ENCODE peak calls at places on chromosome 17, in eight cellular contexts. One of them, this sample, is unnamed.

GRCh38 chr17:42698736-42699414 is 16.5 kb downstream of the CNTNAP1 start:
- DNase-seq in GM19239: no peak
- DNase-seq in stimulated activated CD8-positive, alpha-beta memory T cell treated with anti-CD3 and anti-CD28 coated beads, Interleukin-4, amount 100 ng/mL, for 4 hours: no peak
- DNase-seq in H54: peak; percentile 83
- DNase-seq in left ventricle myocardium inferior: peak; percentile 28
- DNase-seq in astrocyte of the spinal cord: peak; percentile 63
- DNase-seq in EH: peak; percentile 89
- DNase-seq in BE2C: peak; percentile 62
- DNase-seq in this sample: no peak

GRCh38 chr17:10270258-10270657 is 71.9 kb upstream of the GAS7 start:
- DNase-seq in GM19239: no peak
- DNase-seq in stimulated activated CD8-positive, alpha-beta memory T cell treated with anti-CD3 and anti-CD28 coated beads, Interleukin-4, amount 100 ng/mL, for 4 hours: no peak
- DNase-seq in H54: no peak
- DNase-seq in left ventricle myocardium inferior: no peak
- DNase-seq in astrocyte of the spinal cord: no peak
- DNase-seq in EH: no peak
- DNase-seq in BE2C: no peak
- DNase-seq in this sample: no peak

GRCh38 chr17:46995841-46996571 is 17.0 kb upstream of the RPRML start:
- DNase-seq in GM19239: no peak
- DNase-seq in stimulated activated CD8-positive, alpha-beta memory T cell treated with anti-CD3 and anti-CD28 coated beads, Interleukin-4, amount 100 ng/mL, for 4 hours: no peak
- DNase-seq in H54: peak; percentile 54
- DNase-seq in left ventricle myocardium inferior: no peak
- DNase-seq in astrocyte of the spinal cord: peak; percentile 9
- DNase-seq in EH: peak; percentile 61
- DNase-seq in BE2C: no peak
- DNase-seq in this sample: no peak

GRCh38 chr17:51351090-51351489 is 90.7 kb downstream of the UTP18 start:
- DNase-seq in GM19239: no peak
- DNase-seq in stimulated activated CD8-positive, alpha-beta memory T cell treated with anti-CD3 and anti-CD28 coated beads, Interleukin-4, amount 100 ng/mL, for 4 hours: no peak
- DNase-seq in H54: no peak
- DNase-seq in left ventricle myocardium inferior: no peak
- DNase-seq in astrocyte of the spinal cord: no peak
- DNase-seq in EH: no peak
- DNase-seq in BE2C: no peak
- DNase-seq in this sample: no peak

GRCh38 chr17:51347851-51348584 is 87.7 kb downstream of the UTP18 start:
- DNase-seq in GM19239: no peak
- DNase-seq in stimulated activated CD8-positive, alpha-beta memory T cell treated with anti-CD3 and anti-CD28 coated beads, Interleukin-4, amount 100 ng/mL, for 4 hours: no peak
- DNase-seq in H54: no peak
- DNase-seq in left ventricle myocardium inferior: no peak
- DNase-seq in astrocyte of the spinal cord: no peak
- DNase-seq in EH: no peak
- DNase-seq in BE2C: no peak
- DNase-seq in this sample: no peak

GRCh38 chr17:43667506-43668438 is 6.0 kb upstream of the MEOX1 start:
- DNase-seq in GM19239: no peak
- DNase-seq in stimulated activated CD8-positive, alpha-beta memory T cell treated with anti-CD3 and anti-CD28 coated beads, Interleukin-4, amount 100 ng/mL, for 4 hours: no peak
- DNase-seq in H54: no peak
- DNase-seq in left ventricle myocardium inferior: no peak
- DNase-seq in astrocyte of the spinal cord: peak; percentile 45
- DNase-seq in EH: peak; percentile 61
- DNase-seq in BE2C: no peak
- DNase-seq in this sample: no peak

GRCh38 chr17:73533127-73533526 is 111.1 kb downstream of the SDK2 start:
- DNase-seq in GM19239: no peak
- DNase-seq in stimulated activated CD8-positive, alpha-beta memory T cell treated with anti-CD3 and anti-CD28 coated beads, Interleukin-4, amount 100 ng/mL, for 4 hours: no peak
- DNase-seq in H54: no peak
- DNase-seq in left ventricle myocardium inferior: peak; percentile 89
- DNase-seq in astrocyte of the spinal cord: no peak
- DNase-seq in EH: no peak
- DNase-seq in BE2C: peak; percentile 34
- DNase-seq in this sample: no peak

GRCh38 chr17:51155416-51155815 is 2.1 kb downstream of the NME1 start:
- DNase-seq in GM19239: no peak
- DNase-seq in stimulated activated CD8-positive, alpha-beta memory T cell treated with anti-CD3 and anti-CD28 coated beads, Interleukin-4, amount 100 ng/mL, for 4 hours: no peak
- DNase-seq in H54: no peak
- DNase-seq in left ventricle myocardium inferior: no peak
- DNase-seq in astrocyte of the spinal cord: no peak
- DNase-seq in EH: no peak
- DNase-seq in BE2C: no peak
- DNase-seq in this sample: no peak

GRCh38 chr17:30556374-30557332 is 79.4 kb downstream of the GOSR1 start:
- DNase-seq in GM19239: no peak
- DNase-seq in stimulated activated CD8-positive, alpha-beta memory T cell treated with anti-CD3 and anti-CD28 coated beads, Interleukin-4, amount 100 ng/mL, for 4 hours: no peak
- DNase-seq in H54: no peak
- DNase-seq in left ventricle myocardium inferior: no peak
- DNase-seq in astrocyte of the spinal cord: no peak
- DNase-seq in EH: no peak
- DNase-seq in BE2C: no peak
- DNase-seq in this sample: no peak

GRCh38 chr17:66584927-66585326 is 250.0 kb upstream of the CACNG5 start:
- DNase-seq in GM19239: no peak
- DNase-seq in stimulated activated CD8-positive, alpha-beta memory T cell treated with anti-CD3 and anti-CD28 coated beads, Interleukin-4, amount 100 ng/mL, for 4 hours: no peak
- DNase-seq in H54: no peak
- DNase-seq in left ventricle myocardium inferior: no peak
- DNase-seq in astrocyte of the spinal cord: no peak
- DNase-seq in EH: no peak
- DNase-seq in BE2C: no peak
- DNase-seq in this sample: no peak

GRCh38 chr17:45907720-45908395 is 13.5 kb downstream of the MAPT start:
- DNase-seq in GM19239: no peak
- DNase-seq in stimulated activated CD8-positive, alpha-beta memory T cell treated with anti-CD3 and anti-CD28 coated beads, Interleukin-4, amount 100 ng/mL, for 4 hours: no peak
- DNase-seq in H54: no peak
- DNase-seq in left ventricle myocardium inferior: no peak
- DNase-seq in astrocyte of the spinal cord: no peak
- DNase-seq in EH: no peak
- DNase-seq in BE2C: peak; percentile 34
- DNase-seq in this sample: no peak

GRCh38 chr17:29526322-29526721 is 40.5 kb downstream of the ABHD15 start:
- DNase-seq in GM19239: no peak
- DNase-seq in stimulated activated CD8-positive, alpha-beta memory T cell treated with anti-CD3 and anti-CD28 coated beads, Interleukin-4, amount 100 ng/mL, for 4 hours: no peak
- DNase-seq in H54: no peak
- DNase-seq in left ventricle myocardium inferior: no peak
- DNase-seq in astrocyte of the spinal cord: no peak
- DNase-seq in EH: no peak
- DNase-seq in BE2C: no peak
- DNase-seq in this sample: no peak

GRCh38 chr17:71446635-71447034 is 674.2 kb upstream of the SOX9 start:
- DNase-seq in GM19239: no peak
- DNase-seq in stimulated activated CD8-positive, alpha-beta memory T cell treated with anti-CD3 and anti-CD28 coated beads, Interleukin-4, amount 100 ng/mL, for 4 hours: no peak
- DNase-seq in H54: no peak
- DNase-seq in left ventricle myocardium inferior: no peak
- DNase-seq in astrocyte of the spinal cord: no peak
- DNase-seq in EH: no peak
- DNase-seq in BE2C: no peak
- DNase-seq in this sample: no peak

GRCh38 chr17:16463341-16464000 is 28.5 kb downstream of the LRRC75A start:
- DNase-seq in GM19239: no peak
- DNase-seq in stimulated activated CD8-positive, alpha-beta memory T cell treated with anti-CD3 and anti-CD28 coated beads, Interleukin-4, amount 100 ng/mL, for 4 hours: no peak
- DNase-seq in H54: no peak
- DNase-seq in left ventricle myocardium inferior: peak; percentile 63
- DNase-seq in astrocyte of the spinal cord: no peak
- DNase-seq in EH: peak; percentile 88
- DNase-seq in BE2C: peak; percentile 67
- DNase-seq in this sample: no peak

GRCh38 chr17:40953876-40954275 is 12.9 kb downstream of the KRT39 start:
- DNase-seq in GM19239: no peak
- DNase-seq in stimulated activated CD8-positive, alpha-beta memory T cell treated with anti-CD3 and anti-CD28 coated beads, Interleukin-4, amount 100 ng/mL, for 4 hours: no peak
- DNase-seq in H54: no peak
- DNase-seq in left ventricle myocardium inferior: no peak
- DNase-seq in astrocyte of the spinal cord: peak; percentile 76
- DNase-seq in EH: peak; percentile 73
- DNase-seq in BE2C: no peak
- DNase-seq in this sample: no peak

GRCh38 chr17:7886227-7887037 is 2.2 kb upstream of the CHD3 start:
- DNase-seq in GM19239: peak; percentile 40
- DNase-seq in stimulated activated CD8-positive, alpha-beta memory T cell treated with anti-CD3 and anti-CD28 coated beads, Interleukin-4, amount 100 ng/mL, for 4 hours: peak; percentile 29
- DNase-seq in H54: peak; percentile 45
- DNase-seq in left ventricle myocardium inferior: no peak
- DNase-seq in astrocyte of the spinal cord: peak; percentile 15
- DNase-seq in EH: peak; percentile 31
- DNase-seq in BE2C: peak; percentile 20
- DNase-seq in this sample: no peak

GRCh38 chr17:31579265-31579664 is 187.8 kb downstream of the RAB11FIP4 start:
- DNase-seq in GM19239: no peak
- DNase-seq in stimulated activated CD8-positive, alpha-beta memory T cell treated with anti-CD3 and anti-CD28 coated beads, Interleukin-4, amount 100 ng/mL, for 4 hours: no peak
- DNase-seq in H54: no peak
- DNase-seq in left ventricle myocardium inferior: no peak
- DNase-seq in astrocyte of the spinal cord: peak; percentile 53
- DNase-seq in EH: peak; percentile 88
- DNase-seq in BE2C: peak; percentile 91
- DNase-seq in this sample: no peak

GRCh38 chr17:2393184-2393953 is 7.5 kb downstream of the MNT start:
- DNase-seq in GM19239: peak; percentile 87
- DNase-seq in stimulated activated CD8-positive, alpha-beta memory T cell treated with anti-CD3 and anti-CD28 coated beads, Interleukin-4, amount 100 ng/mL, for 4 hours: peak; percentile 81
- DNase-seq in H54: peak; percentile 86
- DNase-seq in left ventricle myocardium inferior: peak; percentile 93
- DNase-seq in astrocyte of the spinal cord: peak; percentile 93
- DNase-seq in EH: peak; percentile 88
- DNase-seq in BE2C: peak; percentile 87
- DNase-seq in this sample: no peak

GRCh38 chr17:45896803-45897693 is 2.7 kb downstream of the MAPT start:
- DNase-seq in GM19239: no peak
- DNase-seq in stimulated activated CD8-positive, alpha-beta memory T cell treated with anti-CD3 and anti-CD28 coated beads, Interleukin-4, amount 100 ng/mL, for 4 hours: no peak
- DNase-seq in H54: no peak
- DNase-seq in left ventricle myocardium inferior: no peak
- DNase-seq in astrocyte of the spinal cord: peak; percentile 0
- DNase-seq in EH: no peak
- DNase-seq in BE2C: no peak
- DNase-seq in this sample: no peak

GRCh38 chr17:66636111-66636510 is 198.8 kb upstream of the CACNG5 start:
- DNase-seq in GM19239: no peak
- DNase-seq in stimulated activated CD8-positive, alpha-beta memory T cell treated with anti-CD3 and anti-CD28 coated beads, Interleukin-4, amount 100 ng/mL, for 4 hours: no peak
- DNase-seq in H54: peak; percentile 51
- DNase-seq in left ventricle myocardium inferior: no peak
- DNase-seq in astrocyte of the spinal cord: peak; percentile 86
- DNase-seq in EH: peak; percentile 61
- DNase-seq in BE2C: no peak
- DNase-seq in this sample: peak; percentile 80

GRCh38 chr17:4903051-4903818 is at the start of gene CHRNE:
- DNase-seq in GM19239: no peak
- DNase-seq in stimulated activated CD8-positive, alpha-beta memory T cell treated with anti-CD3 and anti-CD28 coated beads, Interleukin-4, amount 100 ng/mL, for 4 hours: peak; percentile 51
- DNase-seq in H54: peak; percentile 52
- DNase-seq in left ventricle myocardium inferior: peak; percentile 51
- DNase-seq in astrocyte of the spinal cord: peak; percentile 76
- DNase-seq in EH: peak; percentile 73
- DNase-seq in BE2C: peak; percentile 68
- DNase-seq in this sample: peak; percentile 71